ENCODE peak calls at places on chromosomes 16 and 17, in nine cellular contexts. X, L, P, M, W, R, Q, J and I are unnamed samples.

GRCh38 chr16:3095869-3096268 is 3.2 kb downstream of the ZSCAN10 start:
- DNase-seq in Q (no peak), M (no peak), J (peak; percentile 33), L (no peak), W (peak; percentile 63), P (no peak), R (peak; percentile 41), X (no peak), I (peak; percentile 24)

GRCh38 chr17:59761385-59762021 is 54.0 kb downstream of the VMP1 start:
- DNase-seq in J (no peak), Q (peak; percentile 33), W (no peak), R (no peak), M (no peak), X (peak; percentile 98), L (no peak), P (no peak), I (peak; percentile 90)

GRCh38 chr16:87665193-87665592 is 62.9 kb downstream of the JPH3 start:
- DNase-seq in W (no peak), M (no peak), L (no peak), P (no peak), J (no peak), R (no peak), X (no peak), Q (no peak), I (no peak)

GRCh38 chr17:20173091-20173490 is 163.9 kb downstream of the SPECC1 start:
- DNase-seq in R (no peak), Q (no peak), X (peak; percentile 51), L (no peak), M (no peak), J (no peak), W (no peak), P (no peak), I (peak; percentile 29)

GRCh38 chr17:12365805-12366204 is 299.9 kb upstream of the MYOCD start:
- DNase-seq in W (no peak), X (no peak), P (no peak), J (no peak), L (no peak), M (no peak), Q (no peak), R (no peak), I (no peak)

GRCh38 chr17:19759934-19760530 is 11.9 kb upstream of the ALDH3A1 start:
- DNase-seq in Q (no peak), L (no peak), X (no peak), M (no peak), R (no peak), W (no peak), J (no peak), P (no peak), I (no peak)

GRCh38 chr17:9924735-9925191 is 19.7 kb upstream of the RCVRN start:
- DNase-seq in J (peak; percentile 80), P (peak; percentile 41), L (peak; percentile 50), Q (peak; percentile 74), X (peak; percentile 85), M (peak; percentile 80), W (peak; percentile 85), R (no peak), I (peak; percentile 66)

GRCh38 chr17:43591750-43592562 is 45.8 kb upstream of the ETV4 start:
- DNase-seq in R (no peak), J (no peak), M (no peak), L (no peak), X (peak; percentile 43), Q (peak; percentile 81), W (peak; percentile 24), P (peak; percentile 64), I (peak; percentile 93)

GRCh38 chr17:41453069-41453468 is 12.3 kb upstream of the KRT38 start:
- DNase-seq in L (no peak), M (no peak), X (no peak), J (no peak), P (no peak), R (no peak), W (no peak), Q (no peak), I (no peak)

GRCh38 chr16:20612551-20613470 is 36.6 kb upstream of the ACSM2B start:
- DNase-seq in P (no peak), W (no peak), M (no peak), R (no peak), L (no peak), X (no peak), J (peak; percentile 77), Q (no peak), I (no peak)

GRCh38 chr17:76267051-76267576 is 2.0 kb downstream of the UBALD2 start:
- DNase-seq in M (no peak), L (no peak), R (no peak), Q (no peak), W (no peak), P (no peak), X (no peak), J (no peak), I (no peak)

GRCh38 chr17:8997994-8998628 is 23.2 kb upstream of the NTN1 start:
- DNase-seq in P (no peak), Q (peak; percentile 76), X (peak; percentile 68), L (peak; percentile 49), R (peak; percentile 66), J (peak; percentile 66), M (peak; percentile 37), W (peak; percentile 77), I (peak; percentile 61)

GRCh38 chr17:419073-419735 is 66.6 kb upstream of the RPH3AL start:
- DNase-seq in X (no peak), M (no peak), L (no peak), W (no peak), P (no peak), Q (no peak), R (no peak), J (no peak), I (no peak)

GRCh38 chr17:34533811-34534527 is 45.4 kb upstream of the TMEM132E start:
- DNase-seq in R (no peak), Q (no peak), W (no peak), X (no peak), M (no peak), J (no peak), L (no peak), P (no peak), I (no peak)

GRCh38 chr16:12833939-12834338 is 30.3 kb upstream of the CPPED1 start:
- DNase-seq in L (no peak), P (no peak), J (peak; percentile 8), M (no peak), Q (peak; percentile 13), R (no peak), W (no peak), X (no peak), I (peak; percentile 22)

GRCh38 chr17:538096-538973 is 176.3 kb downstream of the VPS53 start:
- DNase-seq in Q (no peak), M (peak; percentile 37), R (no peak), X (peak; percentile 52), J (no peak), P (no peak), L (no peak), W (no peak), I (no peak)

GRCh38 chr17:21400816-21401593 is 24.8 kb downstream of the KCNJ12 start:
- DNase-seq in Q (no peak), P (no peak), X (no peak), M (no peak), L (no peak), W (no peak), R (no peak), J (no peak), I (no peak)

GRCh38 chr17:44088254-44088653 is 17.7 kb downstream of the G6PC3 start:
- DNase-seq in M (no peak), R (no peak), W (no peak), X (no peak), Q (no peak), P (no peak), J (no peak), L (no peak), I (no peak)

GRCh38 chr17:703081-703875 is 11.4 kb downstream of the VPS53 start:
- DNase-seq in J (peak; percentile 69), L (no peak), X (no peak), R (no peak), Q (no peak), M (peak; percentile 78), W (no peak), P (no peak), I (peak; percentile 35)

GRCh38 chr17:75138519-75138918 is 7.0 kb upstream of the NT5C start:
- DNase-seq in X (no peak), J (no peak), L (no peak), Q (no peak), M (no peak), P (no peak), W (no peak), R (no peak), I (no peak)

GRCh38 chr17:31388770-31389672 is 2.5 kb upstream of the RAB11FIP4 start:
- DNase-seq in Q (peak; percentile 44), L (peak; percentile 16), J (peak; percentile 57), R (peak; percentile 24), M (peak; percentile 16), X (peak; percentile 14), W (peak; percentile 39), P (peak; percentile 25), I (peak; percentile 37)

GRCh38 chr16:89826531-89827382 is 1.5 kb upstream of the SPIRE2 start:
- DNase-seq in M (no peak), J (no peak), W (no peak), R (no peak), Q (no peak), X (no peak), L (no peak), P (no peak), I (no peak)

GRCh38 chr17:5418858-5419355 is 555 bp downstream of the NUP88 start:
- DNase-seq in Q (no peak), L (peak; percentile 25), P (no peak), X (peak; percentile 56), R (peak; percentile 13), W (peak; percentile 50), M (peak; percentile 59), J (peak; percentile 78), I (peak; percentile 34)

GRCh38 chr17:3575506-3575905 is 17.9 kb upstream of the TRPV3 start:
- DNase-seq in R (no peak), L (no peak), Q (peak; percentile 78), W (no peak), M (no peak), X (peak; percentile 21), J (no peak), P (no peak), I (peak; percentile 40)

GRCh38 chr17:78127240-78127887 is 1.2 kb downstream of the TMC6 start:
- DNase-seq in J (peak; percentile 40), X (no peak), Q (no peak), P (no peak), R (peak; percentile 50), L (no peak), M (no peak), W (no peak), I (no peak)

GRCh38 chr17:1834378-1835149 is 4.8 kb downstream of the RPA1 start:
- DNase-seq in Q (no peak), R (no peak), M (no peak), J (no peak), X (no peak), P (no peak), L (no peak), W (no peak), I (no peak)

GRCh38 chr17:80883831-80884735 is 107.6 kb upstream of the CHMP6 start:
- DNase-seq in M (no peak), W (no peak), X (no peak), Q (no peak), L (no peak), P (no peak), J (no peak), R (no peak), I (no peak)

GRCh38 chr16:54282202-54282922 is 4.2 kb downstream of the IRX3 start:
- DNase-seq in J (peak; percentile 73), L (no peak), R (no peak), W (peak; percentile 60), X (peak; percentile 41), P (no peak), M (no peak), Q (no peak), I (peak; percentile 11)

GRCh38 chr17:199195-199604 is 17.8 kb upstream of the DOC2B start:
- DNase-seq in L (no peak), W (no peak), J (no peak), R (no peak), X (peak; percentile 40), P (no peak), M (no peak), Q (no peak), I (peak; percentile 12)

GRCh38 chr16:79677799-79678525 is 77.4 kb upstream of the MAF start:
- DNase-seq in L (no peak), X (no peak), Q (no peak), M (no peak), W (no peak), J (peak; percentile 85), P (no peak), R (no peak), I (no peak)

GRCh38 chr16:50516401-50516800 is 31.8 kb upstream of the NKD1 start:
- DNase-seq in R (no peak), W (no peak), X (no peak), M (no peak), L (no peak), Q (no peak), J (no peak), P (no peak), I (no peak)